ENCODE peak calls at places on chromosomes 6 and 20, in nine cellular contexts. P, I, Q, N, K, F, A, M and V are unnamed samples.
A peak's percentile ranks its signal among the peaks of the same experiment; 100 is the strongest.

GRCh38 chr6:133741375-133741861 is 147.5 kb upstream of the TCF21 start:
- DNase-seq in P (peak; percentile 33), I (no peak), Q (no peak), N (peak; percentile 69), K (no peak), F (peak; percentile 69), A (peak; percentile 80), M (peak; percentile 30), V (no peak)

GRCh38 chr6:82040405-82041221 is 206.9 kb downstream of the IBTK start:
- DNase-seq in P (peak; percentile 78), I (no peak), Q (peak; percentile 35), N (peak; percentile 79), K (no peak), F (peak; percentile 49), A (peak; percentile 34), M (peak; percentile 73), V (no peak)

GRCh38 chr6:17472653-17473183 is 79.3 kb downstream of the CAP2 start:
- DNase-seq in P (no peak), I (no peak), Q (no peak), N (no peak), K (no peak), F (no peak), A (peak; percentile 52), M (no peak), V (no peak)

GRCh38 chr6:138654715-138655634 is 118.6 kb upstream of the CCDC28A start:
- DNase-seq in P (peak; percentile 80), I (no peak), Q (no peak), N (peak; percentile 52), K (no peak), F (peak; percentile 87), A (no peak), M (peak; percentile 45), V (no peak)

GRCh38 chr20:18984238-18985200 is 170.9 kb downstream of the SCP2D1 start:
- DNase-seq in P (peak; percentile 43), I (no peak), Q (no peak), N (no peak), K (no peak), F (peak; percentile 25), A (no peak), M (no peak), V (no peak)

GRCh38 chr6:117481278-117481925 is 1.1 kb upstream of the DCBLD1 start:
- DNase-seq in P (no peak), I (peak; percentile 35), Q (peak; percentile 61), N (no peak), K (no peak), F (no peak), A (no peak), M (no peak), V (no peak)

GRCh38 chr6:109381747-109382575 is at the start of gene CD164:
- DNase-seq in P (peak; percentile 92), I (peak; percentile 92), Q (peak; percentile 95), N (peak; percentile 97), K (peak; percentile 94), F (peak; percentile 76), A (peak; percentile 92), M (peak; percentile 96), V (no peak)

GRCh38 chr6:14743126-14743464 is 502.8 kb upstream of the JARID2 start:
- DNase-seq in P (no peak), I (no peak), Q (no peak), N (no peak), K (no peak), F (no peak), A (no peak), M (no peak), V (no peak)

GRCh38 chr20:8007490-8007889 is 12.1 kb downstream of the TMX4 start:
- DNase-seq in P (no peak), I (no peak), Q (no peak), N (no peak), K (no peak), F (no peak), A (no peak), M (no peak), V (no peak)

GRCh38 chr6:44386364-44386928 is 1.1 kb upstream of the CDC5L start:
- DNase-seq in P (no peak), I (no peak), Q (peak; percentile 32), N (no peak), K (peak; percentile 20), F (no peak), A (no peak), M (no peak), V (no peak)

GRCh38 chr6:22468566-22468965 is 100.8 kb upstream of the HDGFL1 start:
- DNase-seq in P (peak; percentile 6), I (no peak), Q (no peak), N (peak; percentile 48), K (no peak), F (no peak), A (no peak), M (peak; percentile 40), V (no peak)

GRCh38 chr6:126876446-126876845 is 242.0 kb upstream of the RSPO3 start:
- DNase-seq in P (no peak), I (no peak), Q (no peak), N (no peak), K (no peak), F (no peak), A (no peak), M (no peak), V (no peak)

GRCh38 chr20:63397946-63398450 is 36.8 kb upstream of the CHRNA4 start:
- DNase-seq in P (no peak), I (no peak), Q (no peak), N (no peak), K (no peak), F (no peak), A (no peak), M (no peak), V (no peak)

GRCh38 chr6:122838060-122838780 is 49.2 kb downstream of the SMPDL3A start:
- DNase-seq in P (peak; percentile 38), I (no peak), Q (no peak), N (peak; percentile 63), K (no peak), F (peak; percentile 32), A (peak; percentile 7), M (peak; percentile 47), V (no peak)

GRCh38 chr6:24357336-24358218 is at the start of gene DCDC2:
- DNase-seq in P (peak; percentile 2), I (peak; percentile 34), Q (peak; percentile 90), N (peak; percentile 13), K (peak; percentile 31), F (peak; percentile 38), A (peak; percentile 76), M (peak; percentile 11), V (no peak)

GRCh38 chr6:140854363-140854762 is 1278.4 kb upstream of the GJE1 start:
- DNase-seq in P (no peak), I (no peak), Q (no peak), N (no peak), K (no peak), F (no peak), A (no peak), M (no peak), V (no peak)

GRCh38 chr6:140855520-140855919 is 1277.2 kb upstream of the GJE1 start:
- DNase-seq in P (peak; percentile 39), I (no peak), Q (no peak), N (peak; percentile 22), K (no peak), F (peak; percentile 67), A (no peak), M (no peak), V (no peak)

GRCh38 chr6:140858381-140858971 is 1274.2 kb upstream of the GJE1 start:
- DNase-seq in P (peak; percentile 82), I (no peak), Q (no peak), N (no peak), K (no peak), F (peak; percentile 93), A (no peak), M (peak; percentile 64), V (no peak)

GRCh38 chr6:140857734-140858380 is 1274.9 kb upstream of the GJE1 start:
- DNase-seq in P (peak; percentile 99), I (no peak), Q (no peak), N (peak; percentile 99), K (no peak), F (peak; percentile 85), A (peak; percentile 36), M (peak; percentile 97), V (peak; percentile 85)
- TF ChIP-seq CTCF in P (no peak), I (no peak), Q (no peak), N (no peak), K (no peak), F (no peak), A (no peak), M (peak; percentile 10), V (no peak)

GRCh38 chr6:558089-558488 is 98.8 kb downstream of the HUS1B start:
- DNase-seq in P (peak; percentile 11), I (no peak), Q (no peak), N (peak; percentile 36), K (no peak), F (no peak), A (no peak), M (peak; percentile 18), V (no peak)
- TF ChIP-seq CTCF in P (peak; percentile 27), I (no peak), Q (peak; percentile 21), N (peak; percentile 47), K (no peak), F (no peak), A (peak; percentile 23), M (peak; percentile 2), V (no peak)

GRCh38 chr6:50025258-50025657 is 3.5 kb upstream of the DEFB110 start:
- DNase-seq in P (no peak), I (no peak), Q (no peak), N (no peak), K (no peak), F (peak; percentile 6), A (no peak), M (no peak), V (no peak)

GRCh38 chr6:50030350-50030749 is 8.6 kb upstream of the DEFB110 start:
- DNase-seq in P (no peak), I (no peak), Q (no peak), N (no peak), K (no peak), F (no peak), A (no peak), M (no peak), V (no peak)

DNA sequence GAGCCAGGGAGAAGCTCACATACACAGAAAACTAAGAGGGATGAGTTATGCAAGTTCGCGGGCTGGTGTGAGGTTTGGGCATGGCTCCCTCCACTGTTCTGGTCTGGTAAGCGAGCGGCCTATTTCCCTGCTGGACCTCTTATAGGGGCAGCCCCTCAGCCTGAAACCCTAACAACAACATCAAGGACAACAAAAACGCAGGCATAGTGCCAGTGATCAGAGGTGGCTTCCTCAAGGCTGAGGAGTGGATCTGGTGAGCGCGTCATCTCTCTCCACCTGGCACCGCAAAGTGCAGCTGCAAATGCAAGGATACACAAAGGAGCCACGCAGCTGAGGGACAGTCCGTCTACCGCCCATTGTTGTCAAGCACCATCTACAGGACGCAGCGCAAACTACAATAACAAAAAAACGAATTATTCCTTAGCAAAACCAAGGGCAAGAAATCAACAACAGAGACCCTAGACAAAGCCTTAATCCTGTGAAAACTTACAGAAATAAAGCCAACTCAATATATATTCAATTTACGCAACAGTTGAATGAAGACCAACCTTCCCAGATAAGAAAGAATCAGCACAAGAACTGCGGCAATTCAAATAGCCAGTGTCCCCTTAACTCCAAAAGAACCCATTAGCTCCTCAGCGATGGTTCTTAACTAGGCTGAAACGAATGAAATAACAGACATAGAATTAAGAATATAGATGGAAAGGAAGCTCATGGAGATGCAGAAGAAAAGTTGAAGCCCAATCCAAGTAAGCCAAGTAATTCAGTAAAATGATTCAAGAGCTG is 9.2 kb upstream of the DEFB110 start:
- DNase-seq in P (peak; percentile 1), I (no peak), Q (no peak), N (no peak), K (no peak), F (peak; percentile 24), A (peak; percentile 27), M (no peak), V (no peak)
- TF ChIP-seq CTCF in P (peak; percentile 9), I (no peak), Q (no peak), N (no peak), K (no peak), F (peak; percentile 66), A (peak; percentile 23), M (no peak), V (no peak)

GRCh38 chr6:129981598-129981997 is 36.8 kb upstream of the L3MBTL3 start:
- DNase-seq in P (peak; percentile 29), I (no peak), Q (no peak), N (peak; percentile 55), K (no peak), F (peak; percentile 24), A (peak; percentile 4), M (peak; percentile 40), V (no peak)
- TF ChIP-seq CTCF in P (peak; percentile 29), I (no peak), Q (no peak), N (peak; percentile 49), K (no peak), F (peak; percentile 19), A (no peak), M (peak; percentile 23), V (no peak)